ENCODE peak calls at places on chromosomes 5 and 9, in six cellular contexts. V is uterus; M is DND-41; C is body of pancreas; I is right cardiac atrium; L is naive thymus-derived CD8-positive, alpha-beta T cell. J is an unnamed sample.

GRCh38 chr5:119055267-119055666 is 15.6 kb upstream of the DMXL1 start:
- DNase-seq in V (no peak), M (no peak), C (no peak), I (no peak), L (no peak), J (no peak)

GRCh38 chr9:121498487-121499176 is 1.0 kb downstream of the GGTA1 start:
- DNase-seq in V (peak), M (no peak), C (no peak), I (peak), L (no peak), J (peak)

GRCh38 chr9:2299156-2299842 is 284.2 kb downstream of the SMARCA2 start:
- DNase-seq in V (no peak), M (no peak), C (peak), I (no peak), L (no peak), J (no peak)

GRCh38 chr9:27799326-27799725 is 226.0 kb upstream of the C9orf72 start:
- DNase-seq in V (no peak), M (no peak), C (no peak), I (no peak), L (no peak), J (no peak)

GRCh38 chr9:90645721-90646120 is 3.1 kb upstream of the DIRAS2 start:
- DNase-seq in V (no peak), M (no peak), C (no peak), I (no peak), L (no peak), J (no peak)

GRCh38 chr5:145918397-145918796 is 18.0 kb upstream of the SH3RF2 start:
- DNase-seq in V (no peak), M (no peak), C (no peak), I (no peak), L (no peak), J (no peak)

GRCh38 chr9:83307051-83307724 is 231.0 kb downstream of the FRMD3 start:
- DNase-seq in V (no peak), M (no peak), C (no peak), I (no peak), L (no peak), J (no peak)

GRCh38 chr9:75964431-75964830 is 74.0 kb downstream of the PCSK5 start:
- DNase-seq in V (no peak), M (no peak), C (no peak), I (no peak), L (no peak), J (no peak)

GRCh38 chr5:40551706-40552557 is 127.8 kb upstream of the PTGER4 start:
- DNase-seq in V (no peak), M (no peak), C (no peak), I (no peak), L (no peak), J (no peak)

GRCh38 chr9:137502008-137502913 is 43.1 kb upstream of the NSMF start:
- DNase-seq in V (no peak), M (no peak), C (no peak), I (no peak), L (no peak), J (no peak)